ENCODE peak calls at places on chromosomes 6 and 20, in eight cellular contexts. O, P, I, J, R, E, L and Q are unnamed samples.

GRCh38 chr6:104252276-104252675 is 607.4 kb downstream of the HACE1 start:
- DNase-seq in O (no peak), P (no peak), I (no peak), J (no peak), R (no peak), E (no peak), L (no peak), Q (no peak)

GRCh38 chr6:12595161-12595792 is 121.3 kb upstream of the PHACTR1 start:
- DNase-seq in O (no peak), P (no peak), I (no peak), J (no peak), R (peak), E (peak), L (no peak), Q (no peak)

GRCh38 chr6:160462551-160463109 is 114.5 kb downstream of the SLC22A3 start:
- DNase-seq in O (no peak), P (peak), I (no peak), J (peak), R (peak), E (no peak), L (peak), Q (no peak)

GRCh38 chr6:145815875-145816274 is 1.3 kb upstream of the FBXO30 start:
- DNase-seq in O (no peak), P (peak), I (no peak), J (no peak), R (peak), E (no peak), L (no peak), Q (no peak)

GRCh38 chr6:117404548-117404947 is 21.2 kb downstream of the ROS1 start:
- DNase-seq in O (no peak), P (no peak), I (no peak), J (no peak), R (no peak), E (peak), L (no peak), Q (no peak)

GRCh38 chr6:3868544-3868943 is 19.4 kb downstream of the FAM50B start:
- DNase-seq in O (no peak), P (no peak), I (no peak), J (no peak), R (no peak), E (peak), L (no peak), Q (no peak)

GRCh38 chr6:136726837-136727557 is 65.3 kb downstream of the MAP3K5 start:
- DNase-seq in O (no peak), P (no peak), I (no peak), J (no peak), R (no peak), E (no peak), L (no peak), Q (no peak)

GRCh38 chr20:61674051-61674450 is 391.6 kb downstream of the TAF4 start:
- DNase-seq in O (no peak), P (no peak), I (no peak), J (no peak), R (no peak), E (no peak), L (no peak), Q (no peak)

GRCh38 chr20:46057856-46058655 is 29.0 kb downstream of the SLC12A5 start:
- DNase-seq in O (no peak), P (peak), I (no peak), J (no peak), R (peak), E (peak), L (no peak), Q (peak)

GRCh38 chr6:79188885-79189505 is 45.5 kb downstream of the HMGN3 start:
- DNase-seq in O (no peak), P (no peak), I (no peak), J (no peak), R (no peak), E (peak), L (no peak), Q (no peak)

GRCh38 chr6:138540468-138540867 is 41.2 kb upstream of the NHSL1 start:
- DNase-seq in O (no peak), P (no peak), I (no peak), J (no peak), R (no peak), E (no peak), L (no peak), Q (peak)

GRCh38 chr6:42331019-42331418 is 113.4 kb upstream of the MRPS10 start:
- DNase-seq in O (no peak), P (no peak), I (no peak), J (no peak), R (no peak), E (no peak), L (no peak), Q (no peak)

GRCh38 chr6:166439366-166440091 is 56.8 kb upstream of the MPC1 start:
- DNase-seq in O (no peak), P (peak), I (no peak), J (no peak), R (no peak), E (no peak), L (no peak), Q (no peak)

GRCh38 chr20:63733579-63734081 is 2.8 kb upstream of the LIME1 start:
- DNase-seq in O (no peak), P (no peak), I (no peak), J (no peak), R (no peak), E (no peak), L (no peak), Q (no peak)

GRCh38 chr6:111830003-111830402 is 43.2 kb downstream of the FYN start:
- DNase-seq in O (no peak), P (no peak), I (no peak), J (no peak), R (no peak), E (no peak), L (no peak), Q (no peak)

GRCh38 chr6:17884501-17885039 is 102.9 kb downstream of the KIF13A start:
- DNase-seq in O (no peak), P (peak), I (no peak), J (no peak), R (peak), E (peak), L (no peak), Q (no peak)